ENCODE peak calls at places on chromosomes 5 and 9, in five cellular contexts. R is endothelial cell of umbilical vein, Y is SJCRH30, S is left ventricle myocardium inferior, E is esophagus squamous epithelium. B is an unnamed sample. For H3K36me3, the result is how much of the 10 kb centered on the place peaks cover.

GRCh38 chr5:72693001-72693442 is 123.4 kb upstream of the TNPO1 start:
- DNase-seq in R (no peak), E (no peak), S (no peak), Y (no peak), B (no peak)

GRCh38 chr9:101705135-101705661 is 33.2 kb downstream of the GRIN3A start:
- DNase-seq in R (no peak), E (no peak), S (peak), Y (no peak), B (no peak)

GRCh38 chr9:101465330-101465915 is 29.8 kb upstream of the ALDOB start:
- DNase-seq in R (peak), S (no peak), E (no peak), Y (no peak), B (no peak)

GRCh38 chr5:137800700-137801411 is 46.7 kb upstream of the HNRNPA0 start:
- DNase-seq in E (no peak), R (no peak), S (no peak), Y (no peak), B (no peak)

GRCh38 chr5:135242496-135243193 is 156.4 kb downstream of the MACROH2A1 start:
- DNase-seq in Y (peak), S (peak), R (no peak), E (no peak), B (peak)

GRCh38 chr5:76310208-76310607 is 92.9 kb upstream of the IQGAP2 start:
- DNase-seq in E (no peak), R (no peak), Y (no peak), S (no peak), B (no peak)

GRCh38 chr9:17005085-17005484 is 129.8 kb upstream of the CNTLN start:
- DNase-seq in S (peak), E (no peak), Y (peak), R (peak), B (no peak)

GRCh38 chr5:65022932-65023331 is 254.2 kb downstream of the CWC27 start:
- DNase-seq in S (no peak), R (no peak), E (no peak), Y (no peak), B (no peak)

GRCh38 chr5:55338092-55338613 is 30.4 kb downstream of the MTREX start:
- DNase-seq in Y (no peak), E (no peak), R (peak), S (no peak), B (no peak)

GRCh38 chr9:93022066-93022465 is 36.4 kb upstream of the SUSD3 start:
- DNase-seq in Y (no peak), R (no peak), E (no peak), S (no peak), B (no peak)

GRCh38 chr9:108919517-108919916 is 14.4 kb downstream of the ELP1 start:
- DNase-seq in R (no peak), E (no peak), S (no peak), Y (no peak), B (no peak)

GRCh38 chr9:108924436-108924835 is 9.5 kb downstream of the ELP1 start:
- DNase-seq in Y (no peak), S (no peak), E (no peak), R (no peak), B (no peak)

GRCh38 chr9:108921200-108921599 is 12.7 kb downstream of the ELP1 start:
- DNase-seq in Y (no peak), S (no peak), E (no peak), R (no peak), B (no peak)
- H3K36me3 ChIP-seq in Y (under half), S (half or more), E (under half), R (under half), B (half or more)

GRCh38 chr5:111755942-111756353 is 1.0 kb downstream of the NREP start:
- DNase-seq in S (no peak), E (no peak), R (peak), Y (no peak), B (no peak)

GRCh38 chr5:111749303-111750026 is 7.5 kb downstream of the NREP start:
- DNase-seq in E (no peak), R (no peak), Y (no peak), S (no peak), B (no peak)

GRCh38 chr5:111755264-111755941 is 1.6 kb downstream of the NREP start:
- DNase-seq in Y (no peak), E (no peak), R (no peak), S (no peak), B (no peak)

GRCh38 chr5:111754190-111754589 is 2.8 kb downstream of the NREP start:
- DNase-seq in S (no peak), Y (no peak), R (no peak), E (no peak), B (no peak)

DNA sequence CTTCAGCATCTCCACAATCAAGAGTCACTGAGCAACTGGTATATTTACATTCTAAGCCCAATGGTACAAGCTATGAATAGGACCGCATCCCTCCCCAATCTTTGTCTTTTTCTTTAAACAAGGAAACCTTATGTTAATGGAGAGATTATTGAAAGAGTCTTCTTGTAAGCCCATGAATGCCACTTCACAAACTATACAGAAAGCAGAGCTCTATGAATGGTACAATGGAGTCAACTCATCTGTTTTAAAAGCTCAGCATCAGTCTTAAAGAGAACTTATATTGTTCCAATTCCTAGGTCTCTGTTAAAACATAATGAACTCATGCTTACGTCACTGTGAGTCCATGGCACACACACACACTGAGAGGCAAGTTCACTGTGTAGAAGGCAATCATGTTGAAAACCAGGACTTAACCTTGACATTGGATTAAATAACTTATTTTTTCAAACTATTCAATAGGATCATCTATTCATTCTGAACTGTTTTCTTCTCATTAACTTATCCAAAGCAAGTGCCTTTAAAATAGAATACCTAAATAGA is 4.5 kb downstream of the NREP start:
- DNase-seq in Y (no peak), R (no peak), E (no peak), S (no peak), B (no peak)
- H3K36me3 ChIP-seq in Y (under half), R (under half), E (under half), S (under half), B (under half)

GRCh38 chr5:38872826-38873225 is 27.0 kb downstream of the OSMR start:
- DNase-seq in E (no peak), S (no peak), R (no peak), Y (no peak), B (no peak)
- H3K36me3 ChIP-seq in E (under half), S (under half), R (under half), Y (under half), B (under half)

GRCh38 chr9:86324901-86325300 is 29.3 kb downstream of the TUT7 start:
- DNase-seq in R (no peak), Y (no peak), E (no peak), S (no peak), B (no peak)

GRCh38 chr9:86326536-86326935 is 27.7 kb downstream of the TUT7 start:
- DNase-seq in S (no peak), R (no peak), Y (no peak), E (no peak), B (no peak)

GRCh38 chr9:86330186-86330585 is 24.0 kb downstream of the TUT7 start:
- DNase-seq in E (no peak), R (no peak), Y (no peak), S (no peak), B (no peak)

GRCh38 chr9:86329649-86330048 is 24.6 kb downstream of the TUT7 start:
- DNase-seq in S (no peak), R (no peak), Y (no peak), E (no peak), B (no peak)

DNA sequence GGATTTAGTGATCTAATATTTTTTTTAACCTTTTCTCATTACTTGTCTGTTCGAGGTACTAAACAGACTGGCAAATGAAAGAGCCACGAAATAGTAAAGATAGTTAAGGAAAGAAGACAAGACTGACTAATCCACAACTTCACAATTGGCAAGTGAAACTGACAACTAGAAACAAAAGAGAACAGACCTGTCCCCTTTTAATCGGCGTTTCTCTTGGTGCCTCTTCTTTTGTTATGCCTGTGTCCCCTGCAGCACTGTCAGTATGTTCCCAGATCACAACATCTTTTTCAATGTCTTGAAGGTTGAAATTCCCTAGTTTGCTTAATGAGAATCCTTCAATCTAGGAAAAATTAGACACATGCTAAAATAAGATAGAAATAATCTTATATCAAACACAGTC is 26.1 kb downstream of the TUT7 start:
- DNase-seq in R (no peak), S (no peak), E (no peak), Y (no peak), B (no peak)
- H3K36me3 ChIP-seq in R (under half), S (half or more), E (under half), Y (half or more), B (half or more)

GRCh38 chr9:72929542-72929941 is 23.3 kb downstream of the ALDH1A1 start:
- DNase-seq in R (no peak), E (no peak), Y (no peak), S (no peak), B (no peak)
- H3K36me3 ChIP-seq in R (under half), E (under half), Y (under half), S (under half), B (under half)

GRCh38 chr5:1806974-1807373 is 5.8 kb downstream of the NDUFS6 start:
- DNase-seq in R (no peak), S (no peak), E (no peak), Y (no peak), B (no peak)
- H3K36me3 ChIP-seq in R (under half), S (half or more), E (half or more), Y (under half), B (half or more)

DNA sequence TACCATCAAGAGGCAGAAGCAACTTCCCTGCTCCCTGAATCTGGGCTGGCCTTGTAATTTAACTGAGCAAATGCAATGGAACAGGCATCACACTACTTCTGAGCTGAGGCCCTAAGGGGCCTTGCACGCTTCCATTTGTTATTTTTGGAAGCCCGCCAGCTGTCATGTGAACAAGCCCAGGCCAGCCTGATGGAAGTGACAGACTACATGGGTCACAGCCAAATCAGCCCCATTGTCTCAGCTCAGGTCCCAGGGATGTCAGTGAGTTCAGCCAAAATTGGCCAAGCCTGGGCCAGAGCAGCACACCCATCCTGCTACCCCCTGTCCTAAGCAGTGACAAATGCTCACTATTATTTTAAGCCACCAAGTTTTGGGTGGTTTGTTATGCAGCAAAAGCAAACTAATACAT is 72.8 kb downstream of the PRRT1B start:
- DNase-seq in R (peak), S (peak), Y (peak), E (no peak), B (no peak)
- H3K36me3 ChIP-seq in R (under half), S (half or more), Y (under half), E (under half), B (half or more)

GRCh38 chr5:622946-623522 is 10.9 kb downstream of the CEP72 start:
- DNase-seq in R (no peak), S (no peak), E (no peak), Y (no peak), B (peak)
- H3K36me3 ChIP-seq in R (under half), S (under half), E (under half), Y (under half), B (under half)